ENCODE peak calls at places on chromosomes 7 and 10, in six cellular contexts. V is stimulated activated CD8-positive, alpha-beta memory T cell treated with anti-CD3 and anti-CD28 coated beads, Interleukin-7, amount 100 ng/mL, for 48 hours; U is hippocampal formation; Z is psoas muscle; R is CD8-positive, alpha-beta T cell; W is AML-193. O is an unnamed sample.

GRCh38 chr10:91229683-91230082 is 9.2 kb downstream of the PCGF5 start:
- DNase-seq in V (no peak), U (no peak), Z (no peak), R (no peak), W (no peak), O (no peak)

GRCh38 chr10:17847586-17848296 is 38.6 kb downstream of the MRC1 start:
- DNase-seq in V (no peak), U (peak), Z (no peak), R (no peak), W (peak), O (no peak)

GRCh38 chr10:77230194-77230593 is 407.4 kb downstream of the KCNMA1 start:
- DNase-seq in V (no peak), U (no peak), Z (no peak), R (no peak), W (no peak), O (no peak)

GRCh38 chr7:131103997-131104396 is 223.7 kb upstream of the MKLN1 start:
- DNase-seq in V (no peak), U (no peak), Z (no peak), R (no peak), W (peak), O (no peak)

GRCh38 chr7:1986366-1987083 is 246.2 kb downstream of the MAD1L1 start:
- DNase-seq in V (no peak), U (no peak), Z (peak), R (peak), W (no peak), O (no peak)

GRCh38 chr7:152523916-152524315 is 88.1 kb upstream of the KMT2C start:
- DNase-seq in V (no peak), U (peak), Z (no peak), R (no peak), W (no peak), O (no peak)

GRCh38 chr10:98267894-98268693 is at the start of gene LOXL4:
- DNase-seq in V (no peak), U (no peak), Z (peak), R (peak), W (peak), O (no peak)

GRCh38 chr10:77504870-77505257 is 132.7 kb downstream of the KCNMA1 start:
- DNase-seq in V (peak), U (no peak), Z (no peak), R (no peak), W (no peak), O (no peak)

GRCh38 chr7:118803-119376 is 73.5 kb upstream of the FAM20C start:
- DNase-seq in V (no peak), U (no peak), Z (no peak), R (no peak), W (peak), O (no peak)

GRCh38 chr10:89466599-89467035 is 52.2 kb downstream of the IFIT5 start:
- DNase-seq in V (no peak), U (no peak), Z (no peak), R (no peak), W (peak), O (no peak)

GRCh38 chr7:78852951-78853350 is 600.5 kb downstream of the MAGI2 start:
- DNase-seq in V (no peak), U (no peak), Z (no peak), R (no peak), W (no peak), O (no peak)

GRCh38 chr7:2028733-2029132 is 204.0 kb downstream of the MAD1L1 start:
- DNase-seq in V (no peak), U (no peak), Z (no peak), R (no peak), W (no peak), O (no peak)

GRCh38 chr10:48215148-48215982 is 59.1 kb downstream of the FRMPD2 start:
- DNase-seq in V (peak), U (no peak), Z (no peak), R (no peak), W (peak), O (no peak)